ENCODE peak calls at places on chromosomes 4 and X, in six cellular contexts. K is uterus, T is endothelial cell of umbilical vein, D is DND-41, Q is ascending aorta, L is stomach. J is an unnamed sample. For H3K36me3 and H3K27me3, the result is how much of the 10 kb centered on the place peaks cover.

GRCh38 chrX:120316587-120317283 is 5.5 kb upstream of the TMEM255A start:
- DNase-seq in K (no peak), T (no peak), D (no peak), Q (no peak), L (no peak), J (no peak)

GRCh38 chr4:169115144-169115896 is 105.3 kb upstream of the CBR4 start:
- DNase-seq in K (no peak), T (no peak), D (no peak), Q (no peak), L (no peak), J (no peak)

GRCh38 chrX:132651411-132652086 is 162.7 kb upstream of the MBNL3 start:
- DNase-seq in K (no peak), T (no peak), D (peak), Q (no peak), L (no peak), J (no peak)

GRCh38 chr4:31516520-31516919 is 796.4 kb downstream of the PCDH7 start:
- DNase-seq in K (no peak), T (no peak), D (no peak), Q (no peak), L (no peak), J (no peak)

GRCh38 chrX:74535633-74536141 is 78.7 kb downstream of the RLIM start:
- DNase-seq in K (peak), T (peak), D (no peak), Q (peak), L (peak), J (peak)

GRCh38 chr4:48223633-48224295 is 45.9 kb downstream of the TEC start:
- DNase-seq in K (no peak), T (no peak), D (no peak), Q (no peak), L (no peak), J (no peak)

GRCh38 chr4:85815796-85816459 is 341.0 kb downstream of the ARHGAP24 start:
- DNase-seq in K (no peak), T (no peak), D (no peak), Q (no peak), L (no peak), J (no peak)

GRCh38 chr4:23036503-23036902 is 343.8 kb downstream of the GBA3 start:
- DNase-seq in K (no peak), T (no peak), D (no peak), Q (no peak), L (no peak), J (no peak)

GRCh38 chr4:38101563-38101962 is 141.4 kb downstream of the PTTG2 start:
- DNase-seq in K (no peak), T (no peak), D (no peak), Q (no peak), L (no peak), J (peak)

GRCh38 chrX:136228808-136229207 is 22.4 kb downstream of the MAP7D3 start:
- DNase-seq in K (no peak), T (no peak), D (no peak), Q (no peak), L (no peak), J (no peak)

GRCh38 chrX:74246524-74246923 is 57.5 kb upstream of the ZCCHC13 start:
- DNase-seq in K (no peak), T (no peak), D (no peak), Q (no peak), L (no peak), J (no peak)

GRCh38 chr4:186172551-186172950 is 18.8 kb upstream of the CYP4V2 start:
- DNase-seq in K (no peak), T (no peak), D (no peak), Q (no peak), L (no peak), J (no peak)

GRCh38 chr4:105149771-105150170 is 3.1 kb downstream of the TET2 start:
- DNase-seq in K (no peak), T (peak), D (no peak), Q (no peak), L (no peak), J (no peak)

GRCh38 chrX:64352084-64352483 is 43.2 kb downstream of the MTMR8 start:
- DNase-seq in K (no peak), T (no peak), D (no peak), Q (no peak), L (no peak), J (no peak)

GRCh38 chr4:86549163-86549788 is 44.8 kb upstream of the PTPN13 start:
- DNase-seq in K (no peak), T (no peak), D (no peak), Q (no peak), L (no peak), J (no peak)

GRCh38 chr4:48939785-48940184 is 33.2 kb upstream of the OCIAD2 start:
- DNase-seq in K (no peak), T (peak), D (no peak), Q (no peak), L (no peak), J (peak)

GRCh38 chr4:20203508-20203907 is 48.2 kb upstream of the SLIT2 start:
- DNase-seq in K (no peak), T (peak), D (no peak), Q (no peak), L (no peak), J (peak)

GRCh38 chr4:121338506-121338905 is 42.3 kb downstream of the QRFPR start:
- DNase-seq in K (no peak), T (no peak), D (no peak), Q (no peak), L (no peak), J (no peak)

GRCh38 chr4:111641813-111642579 is 503.3 kb upstream of the FAM241A start:
- DNase-seq in K (peak), T (peak), D (peak), Q (peak), L (peak), J (peak)

GRCh38 chr4:168550071-168550766 is 53.4 kb downstream of the PALLD start:
- DNase-seq in K (no peak), T (no peak), D (no peak), Q (no peak), L (no peak), J (no peak)

GRCh38 chr4:150305995-150306394 is 227.8 kb downstream of the DCLK2 start:
- DNase-seq in K (no peak), T (peak), D (no peak), Q (no peak), L (no peak), J (no peak)

GRCh38 chr4:187208641-187209040 is 485.0 kb upstream of the FAT1 start:
- DNase-seq in K (no peak), T (no peak), D (no peak), Q (no peak), L (no peak), J (no peak)

GRCh38 chrX:93322110-93322509 is 351.3 kb downstream of the NAP1L3 start:
- DNase-seq in K (no peak), T (no peak), D (no peak), Q (no peak), L (no peak), J (no peak)

GRCh38 chrX:2503591-2504500 is 3.1 kb upstream of the DHRSX start:
- DNase-seq in K (no peak), T (no peak), D (no peak), Q (peak), L (no peak), J (no peak)

GRCh38 chr4:185112104-185112503 is 31.0 kb upstream of the SLC25A4 start:
- DNase-seq in K (peak), T (peak), D (no peak), Q (peak), L (peak), J (peak)

GRCh38 chr4:62940229-62940628 is 1469.0 kb downstream of the TECRL start:
- DNase-seq in K (no peak), T (no peak), D (no peak), Q (no peak), L (no peak), J (no peak)

GRCh38 chr4:82905205-82905604 is 4.7 kb downstream of the THAP9 start:
- DNase-seq in K (no peak), T (peak), D (no peak), Q (no peak), L (no peak), J (no peak)

GRCh38 chr4:11072999-11073398 is 355.7 kb downstream of the HS3ST1 start:
- DNase-seq in K (no peak), T (no peak), D (no peak), Q (no peak), L (no peak), J (no peak)

GRCh38 chr4:2598661-2599654 is 62.5 kb downstream of the FAM193A start:
- DNase-seq in K (peak), T (peak), D (no peak), Q (peak), L (no peak), J (no peak)

GRCh38 chr4:182179105-182179504 is 64.1 kb upstream of the TENM3 start:
- DNase-seq in K (no peak), T (no peak), D (no peak), Q (no peak), L (no peak), J (no peak)

GRCh38 chrX:144801786-144802185 is 445.5 kb upstream of the SPANXN1 start:
- DNase-seq in K (no peak), T (no peak), D (no peak), Q (no peak), L (no peak), J (no peak)

GRCh38 chr4:168856312-168856711 is 153.7 kb downstream of the CBR4 start:
- DNase-seq in K (no peak), T (no peak), D (peak), Q (no peak), L (no peak), J (no peak)

GRCh38 chr4:156642161-156642560 is 329.4 kb downstream of the PDGFC start:
- DNase-seq in K (no peak), T (no peak), D (no peak), Q (no peak), L (no peak), J (no peak)

GRCh38 chr4:180951312-180951711 is 1291.9 kb upstream of the TENM3 start:
- DNase-seq in K (no peak), T (no peak), D (no peak), Q (no peak), L (no peak), J (no peak)

GRCh38 chr4:15241946-15242345 is 185.9 kb upstream of the C1QTNF7 start:
- DNase-seq in K (no peak), T (no peak), D (no peak), Q (no peak), L (no peak), J (no peak)

GRCh38 chr4:23516719-23517118 is 373.1 kb downstream of the PPARGC1A start:
- DNase-seq in K (no peak), T (no peak), D (no peak), Q (no peak), L (no peak), J (no peak)

GRCh38 chr4:86876894-86877685 is 15.1 kb downstream of the C4orf36 start:
- DNase-seq in K (no peak), T (no peak), D (no peak), Q (no peak), L (no peak), J (no peak)

GRCh38 chrX:45767021-45767491 is 566.4 kb upstream of the DIPK2B start:
- DNase-seq in K (no peak), T (peak), D (no peak), Q (no peak), L (no peak), J (no peak)

GRCh38 chr4:88908003-88908402 is 149.0 kb downstream of the FAM13A start:
- DNase-seq in K (no peak), T (no peak), D (no peak), Q (no peak), L (no peak), J (no peak)

DNA sequence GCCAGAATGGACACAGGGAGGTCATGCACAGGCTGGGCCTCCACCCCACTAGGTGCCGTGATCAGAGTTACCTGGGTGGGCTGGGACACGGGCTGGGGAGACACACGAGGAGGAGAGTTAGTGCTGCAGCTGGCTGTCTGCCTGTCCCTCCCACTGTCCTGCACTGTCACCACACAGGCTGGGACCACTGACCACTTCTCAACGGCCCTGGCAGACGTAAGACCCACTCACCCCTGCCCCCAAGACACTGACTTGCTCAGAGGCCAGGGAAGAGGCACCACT is 10.9 kb upstream of the RENBP start:
- DNase-seq in K (no peak), T (no peak), D (no peak), Q (no peak), L (no peak), J (no peak)
- H3K36me3 ChIP-seq in K (under half), T (half or more), D (half or more), Q (half or more), L (half or more), J (under half)

GRCh38 chr4:7147261-7147660 is 45.1 kb upstream of the SORCS2 start:
- DNase-seq in K (no peak), T (no peak), D (no peak), Q (no peak), L (no peak), J (no peak)
- H3K27me3 ChIP-seq in K (under half), T (under half), D (under half), Q (under half), L (under half), J (under half)

DNA sequence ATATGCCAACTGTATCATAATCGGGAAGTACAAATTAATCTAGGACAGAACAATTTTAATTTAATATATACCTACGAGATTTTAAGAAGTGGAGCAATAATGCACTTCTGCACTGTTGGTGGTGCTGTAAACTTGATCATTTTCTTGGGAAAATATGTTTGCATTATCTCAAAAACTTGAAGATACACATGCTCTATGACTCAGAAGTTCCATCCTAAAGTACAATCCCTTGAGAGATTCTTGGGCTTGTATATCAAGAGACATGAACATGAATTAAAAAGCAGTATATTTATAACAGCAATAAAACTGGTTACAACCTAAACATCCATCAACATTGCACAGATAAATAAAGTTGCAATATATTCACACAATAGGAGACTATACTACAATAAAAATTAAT is 168.8 kb downstream of the CLCN4 start:
- DNase-seq in K (no peak), T (peak), D (no peak), Q (no peak), L (no peak), J (no peak)
- H3K4me3 ChIP-seq in K (no peak), T (no peak), D (no peak), Q (no peak), L (no peak), J (no peak)

GRCh38 chr4:153310793-153311192 is 33.7 kb upstream of the MND1 start:
- DNase-seq in K (no peak), T (no peak), D (no peak), Q (no peak), L (no peak), J (no peak)
- H3K36me3 ChIP-seq in K (under half), T (under half), D (under half), Q (under half), L (under half), J (under half)